ENCODE peak calls at places on chromosomes 12 and 14, in ten cellular contexts. A, G, F, O, R, J, Y, N, Z and T are unnamed samples.

GRCh38 chr12:110353211-110353965 is 50.1 kb downstream of the ANAPC7 start:
- DNase-seq in A (no peak), G (no peak), F (no peak), O (no peak), R (no peak), J (no peak), Y (no peak), N (no peak), Z (no peak), T (no peak)

GRCh38 chr12:17304503-17305347 is 698.8 kb upstream of the LMO3 start:
- DNase-seq in A (no peak), G (peak; percentile 89), F (peak; percentile 89), O (peak; percentile 33), R (no peak), J (no peak), Y (peak; percentile 29), N (no peak), Z (no peak), T (no peak)

GRCh38 chr12:89890191-89890590 is 181.6 kb upstream of the ATP2B1 start:
- DNase-seq in A (no peak), G (no peak), F (no peak), O (no peak), R (no peak), J (no peak), Y (peak; percentile 10), N (no peak), Z (no peak), T (no peak)

GRCh38 chr14:20614038-20614840 is 23.1 kb upstream of the RNASE12 start:
- DNase-seq in A (peak; percentile 36), G (peak; percentile 25), F (peak; percentile 85), O (peak; percentile 55), R (peak; percentile 6), J (no peak), Y (peak; percentile 51), N (no peak), Z (no peak), T (no peak)

GRCh38 chr14:85233756-85234545 is 296.0 kb upstream of the FLRT2 start:
- DNase-seq in A (no peak), G (peak; percentile 5), F (peak; percentile 72), O (peak; percentile 95), R (no peak), J (no peak), Y (peak; percentile 78), N (no peak), Z (no peak), T (no peak)

GRCh38 chr12:58920102-58920955 is at the start of gene LRIG3:
- DNase-seq in A (peak; percentile 83), G (peak; percentile 96), F (peak; percentile 90), O (peak; percentile 95), R (peak; percentile 86), J (peak; percentile 92), Y (peak; percentile 89), N (no peak), Z (no peak), T (peak; percentile 88)

GRCh38 chr14:23750357-23750756 is 114.2 kb downstream of the DHRS2 start:
- DNase-seq in A (no peak), G (no peak), F (no peak), O (no peak), R (no peak), J (no peak), Y (no peak), N (no peak), Z (no peak), T (no peak)

GRCh38 chr12:19186722-19187661 is 57.5 kb downstream of the PLEKHA5 start:
- DNase-seq in A (no peak), G (peak; percentile 78), F (peak; percentile 59), O (peak; percentile 66), R (peak; percentile 29), J (no peak), Y (peak; percentile 82), N (no peak), Z (no peak), T (peak; percentile 63)

GRCh38 chr12:132356686-132357622 is 27.6 kb upstream of the GALNT9 start:
- DNase-seq in A (peak; percentile 93), G (peak; percentile 81), F (peak; percentile 52), O (peak; percentile 82), R (peak; percentile 33), J (no peak), Y (peak; percentile 72), N (no peak), Z (no peak), T (no peak)

GRCh38 chr14:90848944-90849731 is 32.9 kb upstream of the TTC7B start:
- DNase-seq in A (no peak), G (no peak), F (no peak), O (peak; percentile 22), R (no peak), J (no peak), Y (no peak), N (no peak), Z (no peak), T (no peak)

GRCh38 chr12:44774815-44775411 is 101.2 kb downstream of the NELL2 start:
- DNase-seq in A (peak; percentile 51), G (peak; percentile 55), F (peak; percentile 42), O (peak; percentile 4), R (no peak), J (peak; percentile 18), Y (peak; percentile 7), N (peak; percentile 61), Z (peak; percentile 52), T (no peak)

GRCh38 chr14:85536835-85537195 is 6.9 kb downstream of the FLRT2 start:
- DNase-seq in A (no peak), G (no peak), F (no peak), O (peak; percentile 72), R (no peak), J (no peak), Y (peak; percentile 51), N (no peak), Z (no peak), T (peak; percentile 11)

GRCh38 chr14:101830271-101830670 is 68.8 kb downstream of the PPP2R5C start:
- DNase-seq in A (no peak), G (no peak), F (no peak), O (no peak), R (no peak), J (no peak), Y (no peak), N (no peak), Z (no peak), T (peak; percentile 88)

GRCh38 chr12:18589316-18589715 is 148.5 kb downstream of the PLCZ1 start:
- DNase-seq in A (peak; percentile 6), G (peak; percentile 33), F (no peak), O (peak; percentile 9), R (no peak), J (no peak), Y (peak; percentile 32), N (no peak), Z (no peak), T (no peak)

GRCh38 chr14:59146941-59147470 is 41.5 kb upstream of the DAAM1 start:
- DNase-seq in A (no peak), G (no peak), F (no peak), O (no peak), R (no peak), J (no peak), Y (no peak), N (no peak), Z (no peak), T (no peak)

GRCh38 chr12:117188961-117189724 is 1.1 kb downstream of the FBXO21 start:
- DNase-seq in A (peak; percentile 39), G (no peak), F (peak; percentile 19), O (peak; percentile 69), R (no peak), J (no peak), Y (peak; percentile 61), N (no peak), Z (no peak), T (peak; percentile 78)

GRCh38 chr12:47188576-47189441 is 109.0 kb upstream of the AMIGO2 start:
- DNase-seq in A (no peak), G (no peak), F (peak; percentile 47), O (peak; percentile 84), R (no peak), J (no peak), Y (peak; percentile 87), N (no peak), Z (no peak), T (no peak)

GRCh38 chr12:22631863-22632463 is 7.0 kb downstream of the ETNK1 start:
- DNase-seq in A (no peak), G (peak; percentile 57), F (no peak), O (peak; percentile 29), R (no peak), J (no peak), Y (peak; percentile 52), N (no peak), Z (no peak), T (peak; percentile 23)

GRCh38 chr12:102016472-102016871 is 45.3 kb downstream of the WASHC3 start:
- DNase-seq in A (no peak), G (no peak), F (no peak), O (no peak), R (no peak), J (no peak), Y (peak; percentile 16), N (no peak), Z (no peak), T (no peak)

GRCh38 chr14:57464013-57464730 is 29.5 kb downstream of the CCDC198 start:
- DNase-seq in A (no peak), G (peak; percentile 91), F (peak; percentile 12), O (peak; percentile 8), R (no peak), J (no peak), Y (no peak), N (no peak), Z (no peak), T (no peak)

GRCh38 chr14:64572721-64573508 is 23.2 kb downstream of the PPP1R36 start:
- DNase-seq in A (peak; percentile 52), G (no peak), F (no peak), O (no peak), R (no peak), J (no peak), Y (no peak), N (no peak), Z (no peak), T (peak; percentile 97)

GRCh38 chr12:45975506-45975905 is 14.9 kb downstream of the SCAF11 start:
- DNase-seq in A (no peak), G (no peak), F (no peak), O (no peak), R (no peak), J (no peak), Y (no peak), N (no peak), Z (no peak), T (no peak)

GRCh38 chr12:124222368-124223245 is 72.3 kb upstream of the RFLNA start:
- DNase-seq in A (no peak), G (no peak), F (no peak), O (no peak), R (peak; percentile 27), J (no peak), Y (no peak), N (no peak), Z (no peak), T (no peak)